ENCODE peak calls at places on chromosomes 5 and 9, in six cellular contexts. W, D, V, H, R and A are unnamed samples.

GRCh38 chr5:170757182-170757601 is 26.3 kb upstream of the GABRP start:
- DNase-seq in W (no peak), D (no peak), V (no peak), H (peak; percentile 85), R (no peak), A (peak; percentile 39)

GRCh38 chr5:139805545-139805944 is 9.9 kb downstream of the PSD2 start:
- DNase-seq in W (no peak), D (no peak), V (no peak), H (no peak), R (no peak), A (no peak)

GRCh38 chr5:139747583-139748504 is 47.8 kb upstream of the PSD2 start:
- DNase-seq in W (peak; percentile 32), D (peak; percentile 58), V (no peak), H (peak; percentile 65), R (no peak), A (peak; percentile 49)

GRCh38 chr5:174601937-174602336 is 122.4 kb upstream of the MSX2 start:
- DNase-seq in W (no peak), D (no peak), V (no peak), H (no peak), R (no peak), A (no peak)

GRCh38 chr9:121220996-121221671 is 19.5 kb upstream of the RAB14 start:
- DNase-seq in W (no peak), D (no peak), V (no peak), H (no peak), R (no peak), A (no peak)

GRCh38 chr9:114033397-114034103 is 44.5 kb downstream of the AMBP start:
- DNase-seq in W (no peak), D (peak; percentile 26), V (no peak), H (peak; percentile 31), R (peak; percentile 59), A (peak; percentile 48)

GRCh38 chr9:2407450-2407849 is 214.1 kb upstream of the VLDLR start:
- DNase-seq in W (no peak), D (no peak), V (no peak), H (no peak), R (no peak), A (no peak)

GRCh38 chr5:2805080-2805479 is 53.6 kb upstream of the IRX2 start:
- DNase-seq in W (no peak), D (no peak), V (no peak), H (no peak), R (no peak), A (no peak)

GRCh38 chr9:36923025-36923625 is 110.9 kb downstream of the PAX5 start:
- DNase-seq in W (no peak), D (no peak), V (no peak), H (no peak), R (no peak), A (no peak)

GRCh38 chr9:89374176-89374575 is 55.9 kb downstream of the SECISBP2 start:
- DNase-seq in W (no peak), D (peak; percentile 30), V (no peak), H (peak; percentile 65), R (no peak), A (no peak)

GRCh38 chr9:95070549-95071021 is 246.9 kb downstream of the FANCC start:
- DNase-seq in W (no peak), D (no peak), V (no peak), H (no peak), R (no peak), A (no peak)